ENCODE peak calls at places on chromosomes 2 and 18, in six cellular contexts. M is fibroblast of lung, V is hepatocyte, S is neural progenitor cell, K is HCT116, F is PC-3. W is an unnamed sample.

GRCh38 chr2:229041691-229042090 is 229.4 kb downstream of the PID1 start:
- DNase-seq in M (no peak), V (no peak), S (no peak), K (no peak), F (no peak), W (no peak)

GRCh38 chr2:70566464-70566863 is 12.8 kb upstream of the TGFA start:
- DNase-seq in M (no peak), V (no peak), S (no peak), K (no peak), F (no peak), W (no peak)

GRCh38 chr18:9719421-9719981 is 11.4 kb downstream of the RAB31 start:
- DNase-seq in M (peak), V (no peak), S (no peak), K (peak), F (peak), W (peak)

GRCh38 chr2:86062043-86062442 is 43.6 kb downstream of the POLR1A start:
- DNase-seq in M (peak), V (peak), S (no peak), K (no peak), F (peak), W (peak)

GRCh38 chr18:5238371-5238758 is 41.3 kb upstream of the AKAIN1 start:
- DNase-seq in M (peak), V (peak), S (peak), K (no peak), F (peak), W (no peak)

GRCh38 chr2:71932780-71933466 is 214.7 kb downstream of the CYP26B1 start:
- DNase-seq in M (no peak), V (no peak), S (no peak), K (no peak), F (no peak), W (no peak)

GRCh38 chr2:166900700-166901099 is 12.4 kb downstream of the XIRP2 start:
- DNase-seq in M (peak), V (peak), S (peak), K (no peak), F (peak), W (no peak)

GRCh38 chr2:120983344-120983743 is 247.7 kb downstream of the GLI2 start:
- DNase-seq in M (no peak), V (no peak), S (no peak), K (no peak), F (no peak), W (no peak)

GRCh38 chr2:43846140-43846793 is 7.5 kb downstream of the ABCG8 start:
- DNase-seq in M (no peak), V (no peak), S (no peak), K (no peak), F (no peak), W (no peak)

GRCh38 chr2:228352048-228352447 is 170.6 kb upstream of the SPHKAP start:
- DNase-seq in M (no peak), V (no peak), S (no peak), K (no peak), F (no peak), W (no peak)

GRCh38 chr2:31475692-31476091 is 61.1 kb upstream of the XDH start:
- DNase-seq in M (peak), V (no peak), S (no peak), K (no peak), F (no peak), W (no peak)

GRCh38 chr2:25808006-25808383 is 70.3 kb downstream of the ASXL2 start:
- DNase-seq in M (peak), V (no peak), S (no peak), K (no peak), F (peak), W (no peak)

GRCh38 chr2:62236499-62236898 is 40.6 kb downstream of the B3GNT2 start:
- DNase-seq in M (no peak), V (no peak), S (no peak), K (no peak), F (no peak), W (no peak)

GRCh38 chr2:26018184-26018716 is 15.6 kb upstream of the RAB10 start:
- DNase-seq in M (peak), V (peak), S (peak), K (peak), F (peak), W (peak)

GRCh38 chr18:79598046-79598884 is 81.3 kb upstream of the CTDP1 start:
- DNase-seq in M (no peak), V (no peak), S (no peak), K (no peak), F (no peak), W (no peak)

GRCh38 chr2:178870703-178871102 is 63.5 kb upstream of the TTN start:
- DNase-seq in M (peak), V (no peak), S (no peak), K (no peak), F (peak), W (peak)

GRCh38 chr2:21643180-21643579 is 519.4 kb downstream of the TDRD15 start:
- DNase-seq in M (peak), V (peak), S (no peak), K (no peak), F (no peak), W (no peak)

GRCh38 chr2:54999182-54999581 is 51.1 kb downstream of the RTN4 start:
- DNase-seq in M (peak), V (no peak), S (no peak), K (no peak), F (peak), W (no peak)

GRCh38 chr2:203636896-203637818 is 69.3 kb upstream of the CD28 start:
- DNase-seq in M (peak), V (no peak), S (no peak), K (no peak), F (no peak), W (peak)

GRCh38 chr2:39632871-39633270 is 32.8 kb upstream of the TMEM178A start:
- DNase-seq in M (peak), V (no peak), S (peak), K (no peak), F (peak), W (no peak)

GRCh38 chr2:105383456-105383855 is 15.4 kb downstream of the FHL2 start:
- DNase-seq in M (no peak), V (no peak), S (no peak), K (no peak), F (no peak), W (no peak)

GRCh38 chr18:79507546-79508480 is 112.1 kb downstream of the NFATC1 start:
- DNase-seq in M (peak), V (peak), S (no peak), K (no peak), F (peak), W (peak)

GRCh38 chr18:7272268-7273049 is 41.6 kb downstream of the LRRC30 start:
- DNase-seq in M (peak), V (peak), S (peak), K (no peak), F (peak), W (peak)

GRCh38 chr2:129458451-129458850 is 521.0 kb upstream of the RAB6C start:
- DNase-seq in M (no peak), V (no peak), S (no peak), K (no peak), F (no peak), W (no peak)

GRCh38 chr2:160869411-160869810 is 290.8 kb upstream of the TANK start:
- DNase-seq in M (peak), V (no peak), S (no peak), K (no peak), F (peak), W (no peak)

DNA sequence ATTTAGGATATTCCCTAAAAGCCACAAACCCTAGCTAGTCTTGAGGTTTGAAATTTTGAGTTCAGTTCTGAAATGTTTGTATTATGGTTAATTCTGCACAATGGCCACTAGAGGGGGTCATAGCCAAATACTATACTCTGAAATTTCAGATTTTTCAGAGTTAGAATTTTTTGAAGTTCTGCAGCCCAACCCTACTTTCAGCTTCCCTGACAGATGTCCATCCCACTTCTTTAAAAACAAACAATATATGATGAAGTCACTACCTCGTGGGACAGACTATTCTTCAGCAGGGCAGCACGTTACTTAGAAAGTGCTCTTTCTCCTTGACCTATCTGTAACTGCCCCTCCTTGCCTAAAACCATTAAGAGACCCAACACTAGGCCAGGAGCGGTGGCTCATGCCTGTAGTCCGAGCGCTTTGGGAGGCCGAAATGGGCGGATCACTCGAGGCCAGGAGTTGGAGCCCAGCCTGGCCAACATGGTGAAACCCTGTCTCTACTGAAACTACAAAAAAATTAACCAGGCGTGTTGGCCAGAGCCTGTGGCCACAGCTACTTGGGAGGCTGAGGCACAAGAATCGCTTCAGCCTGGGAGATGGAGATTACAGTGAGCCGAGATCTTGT is 48.2 kb upstream of the PAPOLG start:
- DNase-seq in M (peak), V (peak), S (peak), K (peak), F (peak), W (peak)
- TF ChIP-seq CTCF in M (peak), V (peak), S (peak), K (peak), F (peak), W (peak)

GRCh38 chr2:170819941-170820646 is 3.4 kb downstream of the GAD1 start:
- DNase-seq in M (no peak), V (no peak), S (peak), K (no peak), F (no peak), W (no peak)
- TF ChIP-seq EZH2 in M (peak), V (peak), S (peak), K (no peak), F (no peak), W (peak)

GRCh38 chr18:58177886-58178470 is 134.0 kb downstream of the NEDD4L start:
- DNase-seq in M (no peak), V (no peak), S (no peak), K (no peak), F (no peak), W (no peak)
- H3K27ac ChIP-seq in M (no peak), V (peak), S (no peak), K (no peak), F (no peak), W (no peak)

DNA sequence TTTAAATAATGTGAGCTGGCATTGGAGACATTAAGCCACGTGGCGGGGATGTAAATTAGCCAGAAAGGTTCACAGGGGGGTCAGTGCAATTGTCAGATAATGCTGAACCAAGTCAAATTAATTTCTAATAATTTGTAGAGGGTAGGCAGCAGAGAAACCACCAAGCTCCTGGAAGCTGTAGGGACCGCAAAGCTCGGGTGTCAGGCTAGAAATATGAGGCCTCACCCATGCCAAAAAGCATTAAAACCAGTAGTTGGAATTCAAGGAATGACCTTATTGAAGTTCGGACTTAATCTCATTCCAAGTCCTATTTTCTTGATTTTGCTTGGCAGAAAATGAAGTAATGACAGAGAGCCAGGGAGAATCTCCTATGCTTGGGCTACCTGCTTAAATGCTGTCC is 519.8 kb downstream of the SLC4A3 start:
- DNase-seq in M (peak), V (no peak), S (no peak), K (no peak), F (no peak), W (no peak)
- TF ChIP-seq CTCF in M (no peak), V (no peak), S (no peak), K (no peak), F (no peak), W (no peak)

GRCh38 chr18:22377769-22378168 is 39.9 kb downstream of the CTAGE1 start:
- DNase-seq in M (no peak), V (no peak), S (no peak), K (no peak), F (no peak), W (no peak)

GRCh38 chr18:22378672-22379282 is 38.9 kb downstream of the CTAGE1 start:
- DNase-seq in M (peak), V (peak), S (peak), K (peak), F (peak), W (peak)
- TF ChIP-seq EZH2 in M (no peak), V (no peak), S (no peak), K (no peak), F (no peak), W (no peak)

DNA sequence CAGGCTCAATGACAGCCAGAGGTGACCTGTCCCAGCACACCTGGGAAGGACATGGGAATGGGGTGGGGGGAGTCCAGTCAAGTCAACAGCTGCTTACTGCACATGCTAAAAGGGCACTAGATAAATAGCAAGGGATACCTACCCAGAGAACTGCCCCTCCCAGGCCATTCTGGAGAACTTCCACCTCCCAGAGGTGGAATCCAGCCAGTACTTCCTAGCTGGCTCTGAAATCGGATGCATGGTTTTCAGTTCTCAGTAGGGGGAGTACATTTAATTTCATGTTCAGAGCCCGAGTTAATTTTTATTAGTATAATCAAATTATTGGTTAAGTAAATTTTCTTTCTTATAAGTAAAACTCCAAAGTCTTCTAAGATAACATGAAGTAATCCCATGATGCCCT is 28.9 kb upstream of the ITGA6 start:
- DNase-seq in M (no peak), V (no peak), S (no peak), K (peak), F (peak), W (no peak)
- H3K27ac ChIP-seq in M (no peak), V (no peak), S (no peak), K (no peak), F (no peak), W (no peak)

DNA sequence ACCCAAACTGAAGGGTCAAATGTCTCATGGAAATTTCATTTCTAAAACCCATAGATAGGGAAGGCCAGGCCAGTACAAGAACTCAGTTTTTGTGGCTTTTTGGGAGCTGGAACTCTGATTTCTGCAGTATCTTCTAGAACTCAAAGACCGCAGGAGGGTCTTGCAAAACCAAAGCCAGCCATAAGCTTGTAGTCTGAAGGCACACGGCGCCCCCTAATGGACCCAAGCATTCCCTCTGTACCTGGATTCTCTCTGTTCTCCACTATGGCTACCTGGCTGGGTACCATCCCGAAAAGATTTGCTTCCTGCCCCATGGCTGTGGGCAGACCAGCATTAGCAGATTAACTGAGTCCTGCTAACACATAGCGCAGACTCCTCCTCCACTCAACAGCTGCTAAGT is 229.0 kb upstream of the SLC14A2 start:
- DNase-seq in M (peak), V (peak), S (peak), K (no peak), F (peak), W (peak)
- TF ChIP-seq CTCF in M (peak), V (peak), S (peak), K (no peak), F (peak), W (no peak)

DNA sequence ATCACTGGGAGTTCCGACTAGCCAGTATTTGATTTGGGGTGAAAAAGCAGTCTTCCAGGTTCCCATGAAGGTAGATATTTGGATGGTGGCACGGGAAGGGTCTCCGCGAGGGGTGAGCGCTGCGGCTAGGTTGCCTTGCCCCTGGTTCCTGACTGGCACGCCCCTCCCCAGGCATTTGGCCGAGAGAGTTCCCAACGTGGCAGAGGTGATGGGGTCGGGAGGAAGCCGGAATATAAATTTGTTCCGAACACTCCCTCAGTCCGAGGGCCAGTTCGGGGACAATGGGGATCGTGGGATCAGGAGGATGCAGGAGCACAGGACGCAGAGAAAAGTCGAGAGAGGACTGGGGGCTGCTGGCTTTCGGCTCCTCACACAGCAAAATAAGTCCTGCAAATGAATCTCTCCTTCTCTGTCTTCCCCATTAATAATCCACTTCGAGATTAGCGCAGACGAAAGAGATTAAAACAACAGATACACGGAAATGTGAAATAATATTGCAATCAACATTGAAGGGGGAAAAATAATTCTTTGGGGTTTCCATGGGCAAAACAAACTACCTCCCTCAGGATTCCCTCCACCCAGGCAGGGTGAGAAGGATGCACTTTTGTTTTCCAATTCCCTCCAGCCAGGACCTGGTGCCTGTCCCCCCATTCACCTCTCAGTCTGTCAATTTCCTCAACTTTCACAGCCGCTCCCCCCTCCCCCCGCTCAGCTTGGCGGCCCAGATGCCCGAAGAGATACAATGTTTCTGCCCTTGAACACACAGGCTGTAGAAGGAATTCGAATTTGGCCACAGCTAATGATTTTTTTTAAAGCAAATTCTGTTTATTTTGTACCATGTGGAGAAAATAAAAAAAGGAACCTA is 3.1 kb upstream of the ZEB2 start:
- DNase-seq in M (no peak), V (no peak), S (peak), K (no peak), F (no peak), W (peak)
- TF ChIP-seq EZH2 in M (no peak), V (peak), S (no peak), K (no peak), F (no peak), W (no peak)

DNA sequence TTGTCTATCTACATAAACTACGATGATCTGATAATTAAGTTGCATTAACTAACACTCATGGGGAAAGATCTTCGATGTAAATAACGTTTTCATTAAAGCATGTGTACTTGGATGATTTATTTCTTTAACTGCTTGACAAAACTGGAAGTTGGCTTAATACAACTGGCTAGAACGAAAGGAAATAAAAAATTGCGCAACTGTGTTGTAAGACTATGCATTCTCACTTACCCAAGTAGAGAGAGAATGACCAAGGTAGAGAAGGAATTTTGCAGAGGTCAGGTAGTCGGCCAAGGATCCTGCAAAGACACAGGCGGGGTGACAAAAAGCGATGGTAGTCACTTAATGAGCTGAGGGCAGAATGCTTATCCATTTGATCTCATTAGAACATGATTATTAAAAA is 1.0 kb downstream of the SLC40A1 start:
- DNase-seq in M (no peak), V (peak), S (no peak), K (no peak), F (no peak), W (peak)
- H3K27ac ChIP-seq in M (no peak), V (peak), S (no peak), K (no peak), F (no peak), W (no peak)